ENCODE peak calls at places on chromosome 20, in four cellular contexts. One of them, this sample, is unnamed.
A peak's percentile ranks its signal among the peaks of the same experiment; 100 is the strongest.

GRCh38 chr20:45918779-45919535 is 7.0 kb upstream of the PLTP start:
- DNase-seq in A549: no peak
- DNase-seq in K562: no peak
- DNase-seq in endothelial cell of umbilical vein: no peak
- DNase-seq in this sample: no peak

GRCh38 chr20:34318609-34319443 is 15.7 kb upstream of the AHCY start:
- DNase-seq in A549: no peak
- DNase-seq in K562: no peak
- DNase-seq in endothelial cell of umbilical vein: no peak
- DNase-seq in this sample: no peak

GRCh38 chr20:25296094-25297093 is 48.5 kb downstream of the PYGB start:
- DNase-seq in A549: peak; percentile 54
- DNase-seq in K562: peak; percentile 44
- DNase-seq in endothelial cell of umbilical vein: no peak
- DNase-seq in this sample: peak; percentile 50

GRCh38 chr20:46128310-46129151 is 10.4 kb downstream of the CD40 start:
- DNase-seq in A549: peak; percentile 29
- DNase-seq in K562: peak; percentile 68
- DNase-seq in endothelial cell of umbilical vein: peak; percentile 30
- DNase-seq in this sample: peak; percentile 42

GRCh38 chr20:47468290-47469050 is 33.2 kb upstream of the NCOA3 start:
- DNase-seq in A549: no peak
- DNase-seq in K562: peak; percentile 22
- DNase-seq in endothelial cell of umbilical vein: no peak
- DNase-seq in this sample: peak; percentile 65

GRCh38 chr20:57612916-57613315 is 7.3 kb downstream of the ZBP1 start:
- DNase-seq in A549: no peak
- DNase-seq in K562: no peak
- DNase-seq in endothelial cell of umbilical vein: no peak
- DNase-seq in this sample: no peak

GRCh38 chr20:44133424-44133823 is 53.6 kb downstream of the JPH2 start:
- DNase-seq in A549: no peak
- DNase-seq in K562: no peak
- DNase-seq in endothelial cell of umbilical vein: no peak
- DNase-seq in this sample: peak; percentile 36

GRCh38 chr20:37346526-37347346 is 796 bp downstream of the SRC start:
- DNase-seq in A549: no peak
- DNase-seq in K562: no peak
- DNase-seq in endothelial cell of umbilical vein: no peak
- DNase-seq in this sample: no peak

GRCh38 chr20:3084986-3085360 is 449 bp upstream of the AVP start:
- DNase-seq in A549: no peak
- DNase-seq in K562: peak; percentile 51
- DNase-seq in endothelial cell of umbilical vein: no peak
- DNase-seq in this sample: no peak

GRCh38 chr20:37349517-37350491 is 3.9 kb downstream of the SRC start:
- DNase-seq in A549: peak; percentile 44
- DNase-seq in K562: no peak
- DNase-seq in endothelial cell of umbilical vein: no peak
- DNase-seq in this sample: peak; percentile 84

GRCh38 chr20:9407805-9408421 is 106.5 kb upstream of the LAMP5 start:
- DNase-seq in A549: peak; percentile 77
- DNase-seq in K562: peak; percentile 39
- DNase-seq in endothelial cell of umbilical vein: peak; percentile 79
- DNase-seq in this sample: peak; percentile 71

GRCh38 chr20:50450961-50451752 is 59.0 kb upstream of the PTPN1 start:
- DNase-seq in A549: peak; percentile 57
- DNase-seq in K562: no peak
- DNase-seq in endothelial cell of umbilical vein: no peak
- DNase-seq in this sample: peak; percentile 91

GRCh38 chr20:17668432-17668831 is 13.6 kb downstream of the RRBP1 start:
- DNase-seq in A549: no peak
- DNase-seq in K562: no peak
- DNase-seq in endothelial cell of umbilical vein: no peak
- DNase-seq in this sample: no peak

GRCh38 chr20:17667445-17667844 is 14.6 kb downstream of the RRBP1 start:
- DNase-seq in A549: no peak
- DNase-seq in K562: no peak
- DNase-seq in endothelial cell of umbilical vein: no peak
- DNase-seq in this sample: no peak

GRCh38 chr20:17671565-17671964 is 10.5 kb downstream of the RRBP1 start:
- DNase-seq in A549: no peak
- DNase-seq in K562: no peak
- DNase-seq in endothelial cell of umbilical vein: no peak
- DNase-seq in this sample: no peak

GRCh38 chr20:17671051-17671450 is 11.0 kb downstream of the RRBP1 start:
- DNase-seq in A549: no peak
- DNase-seq in K562: no peak
- DNase-seq in endothelial cell of umbilical vein: no peak
- DNase-seq in this sample: no peak

DNA sequence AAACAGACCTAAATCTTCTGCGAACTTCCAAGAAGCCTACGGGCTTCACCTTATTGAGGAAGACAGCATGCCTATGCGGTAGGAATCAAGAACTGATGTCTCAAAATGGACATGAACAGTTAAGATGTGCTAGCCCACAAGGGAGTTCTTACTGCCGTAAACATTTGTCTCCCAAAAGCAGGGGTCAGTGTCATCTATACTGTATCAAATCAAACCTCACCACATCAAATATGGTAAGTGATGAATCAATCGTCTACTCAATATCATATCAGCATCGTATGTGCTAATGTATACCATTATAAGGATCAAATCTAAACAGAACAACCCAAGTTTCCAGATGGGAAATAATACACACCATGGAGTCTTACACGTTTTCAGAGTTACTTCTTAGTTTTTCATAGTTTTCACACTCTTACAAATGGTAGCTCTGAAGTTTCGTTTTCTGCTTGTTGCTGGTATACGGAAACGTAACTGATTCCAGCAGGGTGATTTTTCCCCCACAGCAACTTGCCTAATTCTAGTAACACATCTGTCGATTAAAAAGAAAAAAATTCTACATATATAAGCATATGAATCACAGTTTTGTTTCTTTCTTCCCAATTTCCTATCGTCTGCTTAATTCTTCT is 12.6 kb downstream of the RRBP1 start:
- DNase-seq in A549: no peak
- DNase-seq in K562: no peak
- DNase-seq in endothelial cell of umbilical vein: no peak
- DNase-seq in this sample: no peak
- TF ChIP-seq MYC in A549: no peak
- TF ChIP-seq MYC in K562: no peak
- TF ChIP-seq MYC in endothelial cell of umbilical vein: no peak
- TF ChIP-seq MYC in this sample: no peak

GRCh38 chr20:36045373-36045714 is 77.0 kb downstream of the CNBD2 start:
- DNase-seq in A549: no peak
- DNase-seq in K562: no peak
- DNase-seq in endothelial cell of umbilical vein: no peak
- DNase-seq in this sample: no peak

GRCh38 chr20:36051318-36052116 is 83.1 kb downstream of the CNBD2 start:
- DNase-seq in A549: no peak
- DNase-seq in K562: peak; percentile 70
- DNase-seq in endothelial cell of umbilical vein: no peak
- DNase-seq in this sample: peak; percentile 42

GRCh38 chr20:36052117-36052513 is 83.7 kb downstream of the CNBD2 start:
- DNase-seq in A549: no peak
- DNase-seq in K562: no peak
- DNase-seq in endothelial cell of umbilical vein: no peak
- DNase-seq in this sample: no peak

GRCh38 chr20:36055145-36055544 is 86.8 kb downstream of the CNBD2 start:
- DNase-seq in A549: no peak
- DNase-seq in K562: no peak
- DNase-seq in endothelial cell of umbilical vein: no peak
- DNase-seq in this sample: no peak

GRCh38 chr20:36050436-36051317 is 82.3 kb downstream of the CNBD2 start:
- DNase-seq in A549: peak; percentile 91
- DNase-seq in K562: peak; percentile 97
- DNase-seq in endothelial cell of umbilical vein: peak; percentile 74
- DNase-seq in this sample: peak; percentile 96
- TF ChIP-seq POLR2A in A549: peak; percentile 93
- TF ChIP-seq POLR2A in K562: peak; percentile 97
- TF ChIP-seq POLR2A in endothelial cell of umbilical vein: peak; percentile 98
- TF ChIP-seq POLR2A in this sample: peak; percentile 99

DNA sequence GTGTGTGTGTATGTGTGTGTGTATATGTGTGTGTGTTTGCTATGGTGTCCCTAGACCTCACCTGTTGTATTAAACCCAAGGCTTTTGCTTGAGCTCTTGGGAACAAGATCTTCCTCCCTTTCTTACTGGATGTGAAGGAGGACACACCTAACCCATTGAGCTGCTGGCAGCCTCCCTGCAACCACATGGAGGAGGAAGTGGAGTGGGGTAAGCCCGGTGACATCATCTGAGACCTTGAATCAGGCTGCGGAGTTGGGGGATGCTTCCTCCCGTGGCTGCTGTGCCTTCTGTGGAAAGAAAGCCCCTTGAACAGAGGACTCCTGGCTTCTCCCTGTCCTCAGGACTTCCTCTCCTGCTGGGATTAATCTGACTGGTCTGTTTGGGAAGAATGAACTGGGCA is 3.3 kb downstream of the CST11 start:
- DNase-seq in A549: no peak
- DNase-seq in K562: no peak
- DNase-seq in endothelial cell of umbilical vein: no peak
- DNase-seq in this sample: peak; percentile 55
- TF ChIP-seq MAX in A549: no peak
- TF ChIP-seq MAX in K562: no peak
- TF ChIP-seq MAX in endothelial cell of umbilical vein: no peak
- TF ChIP-seq MAX in this sample: no peak

GRCh38 chr20:40781340-40781916 is 92.4 kb upstream of the MAFB start:
- DNase-seq in A549: no peak
- DNase-seq in K562: no peak
- DNase-seq in endothelial cell of umbilical vein: no peak
- DNase-seq in this sample: peak; percentile 56
- TF ChIP-seq MYC in A549: no peak
- TF ChIP-seq MYC in K562: no peak
- TF ChIP-seq MYC in endothelial cell of umbilical vein: no peak
- TF ChIP-seq MYC in this sample: no peak

GRCh38 chr20:48921168-48921882 is at the start of gene ARFGEF2:
- DNase-seq in A549: peak; percentile 91
- DNase-seq in K562: peak; percentile 97
- DNase-seq in endothelial cell of umbilical vein: peak; percentile 93
- DNase-seq in this sample: peak; percentile 95

GRCh38 chr20:48921883-48922867 is 664 bp downstream of the ARFGEF2 start:
- DNase-seq in A549: peak; percentile 58
- DNase-seq in K562: peak; percentile 73
- DNase-seq in endothelial cell of umbilical vein: peak; percentile 36
- DNase-seq in this sample: peak; percentile 78

GRCh38 chr20:48920527-48921167 is 864 bp upstream of the ARFGEF2 start:
- DNase-seq in A549: no peak
- DNase-seq in K562: no peak
- DNase-seq in endothelial cell of umbilical vein: no peak
- DNase-seq in this sample: no peak

GRCh38 chr20:48924711-48925109 is 3.2 kb downstream of the ARFGEF2 start:
- DNase-seq in A549: no peak
- DNase-seq in K562: no peak
- DNase-seq in endothelial cell of umbilical vein: no peak
- DNase-seq in this sample: no peak

DNA sequence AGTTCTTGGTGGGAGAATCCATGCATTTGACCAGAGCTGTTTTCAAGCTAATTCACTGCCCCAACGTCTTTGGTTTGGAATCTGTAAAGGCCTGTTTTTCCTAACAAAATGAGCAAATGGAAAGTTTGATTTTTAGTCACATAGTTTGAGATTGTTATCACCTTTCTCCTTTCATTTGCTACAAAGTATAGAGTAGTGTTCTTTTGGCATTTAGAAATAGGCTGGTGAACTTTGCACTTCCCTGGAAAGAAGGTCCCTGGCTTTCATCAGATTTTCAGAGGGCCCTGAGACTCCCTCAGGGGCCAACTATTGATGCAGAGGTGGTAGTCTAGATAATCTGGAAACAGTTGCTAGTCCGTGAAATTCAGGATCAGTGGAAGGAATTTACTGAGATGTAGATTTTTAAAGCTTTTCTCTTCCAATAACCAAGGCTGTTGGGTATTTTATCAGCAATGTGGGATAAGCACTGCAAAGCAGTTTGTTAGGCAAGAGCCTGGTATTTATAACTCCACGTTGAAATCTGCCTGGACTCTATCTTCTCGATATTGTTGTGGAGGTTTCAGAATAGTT is 1.7 kb downstream of the ARFGEF2 start:
- DNase-seq in A549: no peak
- DNase-seq in K562: no peak
- DNase-seq in endothelial cell of umbilical vein: peak; percentile 58
- DNase-seq in this sample: no peak
- TF ChIP-seq POLR2A in A549: no peak
- TF ChIP-seq POLR2A in K562: no peak
- TF ChIP-seq POLR2A in endothelial cell of umbilical vein: no peak
- TF ChIP-seq POLR2A in this sample: no peak

GRCh38 chr20:21076073-21076472 is 30.1 kb downstream of the LINC00237 start:
- DNase-seq in A549: no peak
- DNase-seq in K562: no peak
- DNase-seq in endothelial cell of umbilical vein: no peak
- DNase-seq in this sample: no peak

GRCh38 chr20:21077809-21078345 is 28.3 kb downstream of the LINC00237 start:
- DNase-seq in A549: no peak
- DNase-seq in K562: no peak
- DNase-seq in endothelial cell of umbilical vein: no peak
- DNase-seq in this sample: no peak

GRCh38 chr20:21074605-21075336 is 31.4 kb downstream of the LINC00237 start:
- DNase-seq in A549: no peak
- DNase-seq in K562: no peak
- DNase-seq in endothelial cell of umbilical vein: no peak
- DNase-seq in this sample: peak; percentile 91
- TF ChIP-seq MAX in A549: no peak
- TF ChIP-seq MAX in K562: no peak
- TF ChIP-seq MAX in endothelial cell of umbilical vein: no peak
- TF ChIP-seq MAX in this sample: no peak

GRCh38 chr20:16488086-16488485 is 85.2 kb downstream of the KIF16B start:
- DNase-seq in A549: no peak
- DNase-seq in K562: no peak
- DNase-seq in endothelial cell of umbilical vein: no peak
- DNase-seq in this sample: no peak
- TF ChIP-seq MYC in A549: no peak
- TF ChIP-seq MYC in K562: no peak
- TF ChIP-seq MYC in endothelial cell of umbilical vein: no peak
- TF ChIP-seq MYC in this sample: no peak

GRCh38 chr20:10902836-10903410 is 229.1 kb upstream of the JAG1 start:
- DNase-seq in A549: no peak
- DNase-seq in K562: no peak
- DNase-seq in endothelial cell of umbilical vein: no peak
- DNase-seq in this sample: no peak

GRCh38 chr20:10897341-10897740 is 223.5 kb upstream of the JAG1 start:
- DNase-seq in A549: no peak
- DNase-seq in K562: no peak
- DNase-seq in endothelial cell of umbilical vein: no peak
- DNase-seq in this sample: no peak

GRCh38 chr20:10893331-10893730 is 219.5 kb upstream of the JAG1 start:
- DNase-seq in A549: no peak
- DNase-seq in K562: no peak
- DNase-seq in endothelial cell of umbilical vein: no peak
- DNase-seq in this sample: no peak

GRCh38 chr20:10902174-10902573 is 228.4 kb upstream of the JAG1 start:
- DNase-seq in A549: no peak
- DNase-seq in K562: no peak
- DNase-seq in endothelial cell of umbilical vein: no peak
- DNase-seq in this sample: no peak

GRCh38 chr20:10898555-10898954 is 224.8 kb upstream of the JAG1 start:
- DNase-seq in A549: peak; percentile 54
- DNase-seq in K562: no peak
- DNase-seq in endothelial cell of umbilical vein: no peak
- DNase-seq in this sample: no peak
- TF ChIP-seq POLR2A in A549: no peak
- TF ChIP-seq POLR2A in K562: no peak
- TF ChIP-seq POLR2A in endothelial cell of umbilical vein: no peak
- TF ChIP-seq POLR2A in this sample: no peak